ENCODE peak calls at places on chromosomes 12 and 14, in ten cellular contexts. U is vagina, W is spleen, J is endothelial cell of umbilical vein, M is K562, Z is HL-60, L is esophagus muscularis mucosa, X is sigmoid colon, E is HCT116, K is upper lobe of left lung. A is an unnamed sample.

GRCh38 chr12:112855375-112855774 is 51.4 kb upstream of the OAS1 start:
- DNase-seq in U (no peak), W (no peak), J (no peak), M (no peak), Z (no peak), L (no peak), X (no peak), E (peak), K (no peak), A (no peak)

GRCh38 chr14:50318031-50318626 is 6.0 kb downstream of the DMAC2L start:
- DNase-seq in U (no peak), W (no peak), J (peak), M (no peak), Z (no peak), L (no peak), X (no peak), E (peak), K (no peak), A (no peak)

GRCh38 chr12:3563966-3564365 is 73.0 kb downstream of the PRMT8 start:
- DNase-seq in U (no peak), W (no peak), J (no peak), M (no peak), Z (no peak), L (no peak), X (no peak), E (no peak), K (no peak), A (no peak)

GRCh38 chr12:19382111-19382526 is 57.2 kb upstream of the AEBP2 start:
- DNase-seq in U (no peak), W (peak), J (peak), M (no peak), Z (no peak), L (no peak), X (peak), E (no peak), K (no peak), A (no peak)

GRCh38 chr14:22472935-22473854 is 115.8 kb downstream of the DAD1 start:
- DNase-seq in U (no peak), W (no peak), J (peak), M (peak), Z (peak), L (no peak), X (no peak), E (peak), K (peak), A (no peak)

GRCh38 chr12:60616400-60616799 is 1020.6 kb downstream of the SLC16A7 start:
- DNase-seq in U (no peak), W (no peak), J (no peak), M (no peak), Z (no peak), L (no peak), X (peak), E (no peak), K (no peak), A (no peak)

GRCh38 chr14:69652942-69653680 is 41.7 kb downstream of the SUSD6 start:
- DNase-seq in U (no peak), W (peak), J (no peak), M (peak), Z (peak), L (no peak), X (no peak), E (no peak), K (peak), A (no peak)

GRCh38 chr12:77204055-77204454 is 138.7 kb upstream of the E2F7 start:
- DNase-seq in U (no peak), W (no peak), J (peak), M (no peak), Z (no peak), L (no peak), X (no peak), E (no peak), K (no peak), A (no peak)

GRCh38 chr12:124053855-124054254 is 80.8 kb downstream of the ZNF664 start:
- DNase-seq in U (no peak), W (no peak), J (peak), M (peak), Z (peak), L (no peak), X (peak), E (peak), K (peak), A (no peak)

GRCh38 chr12:123131291-123131831 is 19.5 kb downstream of the PITPNM2 start:
- DNase-seq in U (no peak), W (no peak), J (no peak), M (no peak), Z (no peak), L (no peak), X (no peak), E (no peak), K (no peak), A (no peak)

GRCh38 chr14:68762944-68763831 is 29.7 kb downstream of the ZFP36L1 start:
- DNase-seq in U (no peak), W (peak), J (peak), M (peak), Z (no peak), L (no peak), X (peak), E (no peak), K (no peak), A (no peak)

GRCh38 chr12:62537544-62537943 is 70.9 kb downstream of the MON2 start:
- DNase-seq in U (no peak), W (no peak), J (peak), M (no peak), Z (no peak), L (no peak), X (no peak), E (no peak), K (no peak), A (no peak)

GRCh38 chr12:124396544-124397398 is 101.9 kb downstream of the RFLNA start:
- DNase-seq in U (no peak), W (no peak), J (peak), M (peak), Z (no peak), L (no peak), X (peak), E (no peak), K (no peak), A (no peak)

GRCh38 chr14:31745741-31746140 is 184.5 kb downstream of the NUBPL start:
- DNase-seq in U (no peak), W (no peak), J (no peak), M (no peak), Z (no peak), L (no peak), X (no peak), E (no peak), K (no peak), A (no peak)

GRCh38 chr12:110689002-110689600 is at the start of gene HVCN1:
- DNase-seq in U (no peak), W (peak), J (no peak), M (peak), Z (peak), L (no peak), X (peak), E (no peak), K (peak), A (no peak)

GRCh38 chr14:50407089-50407813 is 10.6 kb upstream of the CDKL1 start:
- DNase-seq in U (no peak), W (no peak), J (no peak), M (no peak), Z (no peak), L (no peak), X (no peak), E (no peak), K (no peak), A (no peak)

GRCh38 chr14:49692191-49692757 is 646 bp upstream of the KLHDC1 start:
- DNase-seq in U (no peak), W (no peak), J (no peak), M (no peak), Z (no peak), L (no peak), X (no peak), E (no peak), K (no peak), A (no peak)

GRCh38 chr14:104429291-104429861 is 150.2 kb upstream of the C14orf180 start:
- DNase-seq in U (no peak), W (no peak), J (no peak), M (no peak), Z (no peak), L (peak), X (no peak), E (no peak), K (no peak), A (no peak)

GRCh38 chr12:49535921-49536525 is 2.8 kb upstream of the KCNH3 start:
- DNase-seq in U (no peak), W (no peak), J (no peak), M (no peak), Z (no peak), L (no peak), X (peak), E (no peak), K (no peak), A (no peak)

GRCh38 chr12:65528127-65528526 is 249.6 kb downstream of the MSRB3 start:
- DNase-seq in U (no peak), W (no peak), J (no peak), M (no peak), Z (no peak), L (no peak), X (no peak), E (no peak), K (no peak), A (no peak)

GRCh38 chr12:84136862-84137367 is 775.7 kb downstream of the SLC6A15 start:
- DNase-seq in U (no peak), W (no peak), J (no peak), M (no peak), Z (no peak), L (no peak), X (no peak), E (no peak), K (no peak), A (no peak)

GRCh38 chr12:109760031-109760929 is 46.7 kb downstream of the FAM222A start:
- DNase-seq in U (peak), W (peak), J (no peak), M (no peak), Z (peak), L (no peak), X (peak), E (no peak), K (peak), A (no peak)

GRCh38 chr12:94172973-94173372 is 24.6 kb downstream of the PLXNC1 start:
- DNase-seq in U (no peak), W (no peak), J (no peak), M (no peak), Z (peak), L (no peak), X (no peak), E (no peak), K (peak), A (no peak)

DNA sequence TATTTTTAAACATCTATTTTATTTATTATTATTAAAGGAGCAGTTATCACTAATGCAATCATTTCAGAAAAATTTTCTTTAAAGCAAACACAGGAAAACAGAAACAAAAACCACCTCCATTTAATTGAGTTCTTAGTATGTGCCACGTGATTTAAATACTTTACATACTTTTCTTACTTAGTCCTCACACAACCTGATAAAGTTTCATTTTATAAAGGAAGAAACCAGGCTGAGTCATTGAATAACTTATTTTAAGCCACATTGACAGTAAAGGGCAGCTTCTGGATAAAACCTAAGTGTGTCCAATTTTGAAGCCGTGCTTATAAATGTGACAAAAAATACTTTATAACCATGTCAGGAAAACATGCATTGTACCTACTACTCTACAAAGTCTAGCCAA is 57.1 kb upstream of the PCED1B start:
- DNase-seq in U (no peak), W (no peak), J (peak), M (no peak), Z (no peak), L (no peak), X (no peak), E (no peak), K (no peak), A (no peak)
- H3K27ac ChIP-seq in U (no peak), W (no peak), J (peak), M (no peak), Z (no peak), L (no peak), X (no peak), E (no peak), K (no peak), A (no peak)

DNA sequence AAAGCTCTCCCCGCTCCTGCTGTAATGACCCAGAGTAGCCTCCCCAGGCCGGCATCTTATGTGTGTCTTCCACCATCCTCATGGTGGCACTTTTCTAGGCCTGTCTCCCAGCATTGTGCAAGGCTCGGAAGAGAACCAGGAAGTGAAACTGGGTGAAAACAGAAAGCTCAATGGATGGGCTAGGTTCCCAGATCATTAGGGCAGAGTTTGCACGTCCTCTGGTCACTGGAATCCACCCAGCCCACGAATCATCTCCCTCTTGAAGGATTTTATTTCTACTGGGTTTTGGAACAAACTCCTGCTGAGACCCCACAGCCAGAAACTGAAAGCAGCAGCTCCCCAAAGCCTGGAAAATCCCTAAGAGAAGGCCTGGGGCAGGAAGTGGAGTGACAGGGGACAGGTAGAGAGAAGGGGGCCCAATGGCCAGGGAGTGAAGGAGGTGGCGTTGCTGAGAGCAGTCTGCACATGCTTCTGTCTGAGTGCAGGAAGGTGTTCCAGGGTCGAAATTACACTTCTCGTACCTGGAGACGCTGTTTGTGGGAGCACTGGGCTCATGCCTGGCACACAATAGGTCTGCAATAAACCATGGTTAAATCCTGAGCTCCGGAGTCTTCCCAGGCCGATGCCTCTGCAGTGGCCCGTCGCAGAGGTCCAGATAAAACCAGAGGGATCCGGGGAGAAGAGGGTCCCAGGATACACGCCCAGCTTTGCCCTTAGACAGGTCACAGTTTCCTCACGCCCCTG is 15.6 kb downstream of the ACVRL1 start:
- DNase-seq in U (no peak), W (no peak), J (peak), M (no peak), Z (peak), L (no peak), X (peak), E (no peak), K (peak), A (no peak)
- TF ChIP-seq POLR2AphosphoS5 in U (no peak), W (no peak), J (no peak), M (no peak), Z (no peak), L (peak), X (peak), E (no peak), K (peak), A (no peak)

GRCh38 chr12:68011206-68011881 is 22.1 kb downstream of the IFNG-AS1 start:
- DNase-seq in U (no peak), W (no peak), J (no peak), M (no peak), Z (no peak), L (no peak), X (no peak), E (no peak), K (no peak), A (no peak)
- H3K4me3 ChIP-seq in U (no peak), W (no peak), J (no peak), M (no peak), Z (no peak), L (no peak), X (no peak), E (no peak), K (no peak), A (no peak)

GRCh38 chr12:121789233-121789781 is 4.2 kb downstream of the RHOF start:
- DNase-seq in U (no peak), W (peak), J (no peak), M (no peak), Z (peak), L (no peak), X (no peak), E (no peak), K (no peak), A (no peak)
- H3K27ac ChIP-seq in U (peak), W (peak), J (no peak), M (no peak), Z (peak), L (peak), X (peak), E (peak), K (peak), A (peak)

DNA sequence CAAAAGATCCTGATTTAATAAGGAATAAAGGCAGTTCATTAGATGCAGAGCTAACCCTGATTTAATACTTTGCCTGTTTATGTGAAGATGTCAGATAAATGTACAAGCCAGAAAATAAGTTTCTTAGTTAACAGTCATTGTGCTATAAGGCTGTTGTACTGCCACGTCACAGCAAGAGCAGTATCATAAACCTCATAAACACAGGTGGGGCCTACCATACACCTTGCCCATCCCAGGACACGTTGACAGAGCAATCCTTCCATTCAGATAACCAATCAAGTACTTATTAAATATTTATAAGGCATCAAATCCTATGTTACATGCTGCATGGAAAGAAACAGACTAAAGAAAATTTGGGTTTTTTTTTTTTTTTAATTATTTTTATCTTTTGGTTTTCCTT is 36.5 kb downstream of the SINHCAF start:
- DNase-seq in U (no peak), W (no peak), J (no peak), M (no peak), Z (no peak), L (no peak), X (no peak), E (no peak), K (no peak), A (no peak)
- TF ChIP-seq POLR2AphosphoS5 in U (no peak), W (no peak), J (no peak), M (no peak), Z (no peak), L (no peak), X (no peak), E (no peak), K (no peak), A (no peak)

DNA sequence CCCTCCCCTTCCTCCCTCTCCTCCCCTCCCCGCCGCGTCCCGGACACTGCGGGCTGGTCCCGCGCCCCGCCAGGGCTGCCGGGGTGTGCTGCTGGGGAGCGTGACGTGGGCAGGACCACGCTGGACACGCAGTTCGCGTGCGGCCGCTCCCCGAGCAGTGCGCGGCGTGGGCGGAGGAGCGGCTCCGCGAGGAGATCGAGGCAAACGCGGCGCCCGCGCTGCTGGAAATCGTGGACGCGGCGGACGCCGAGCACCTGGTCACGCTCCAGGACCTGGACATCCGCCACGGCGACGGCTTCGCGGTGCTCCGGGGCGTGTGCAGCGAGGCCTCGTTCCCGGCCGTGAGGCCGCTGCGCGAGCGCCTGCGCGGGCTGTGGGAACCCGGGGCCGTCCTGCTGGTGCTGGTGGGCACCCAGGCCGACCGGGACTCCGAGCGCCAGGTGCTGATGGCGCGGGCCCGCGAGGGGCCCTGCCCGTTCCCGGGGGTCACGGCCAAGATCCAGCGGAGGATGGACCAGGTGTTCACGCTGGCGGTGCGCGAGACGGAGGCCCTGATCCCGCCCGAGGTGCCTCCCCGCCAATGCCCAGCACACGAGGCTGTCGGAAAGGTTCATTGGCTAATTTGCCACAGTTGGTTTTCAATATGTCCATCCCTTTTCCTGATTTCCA is 84.3 kb downstream of the TNFAIP2 start:
- DNase-seq in U (no peak), W (no peak), J (no peak), M (no peak), Z (no peak), L (no peak), X (peak), E (no peak), K (no peak), A (no peak)
- H3K4me3 ChIP-seq in U (peak), W (no peak), J (no peak), M (peak), Z (no peak), L (peak), X (peak), E (no peak), K (peak), A (no peak)

DNA sequence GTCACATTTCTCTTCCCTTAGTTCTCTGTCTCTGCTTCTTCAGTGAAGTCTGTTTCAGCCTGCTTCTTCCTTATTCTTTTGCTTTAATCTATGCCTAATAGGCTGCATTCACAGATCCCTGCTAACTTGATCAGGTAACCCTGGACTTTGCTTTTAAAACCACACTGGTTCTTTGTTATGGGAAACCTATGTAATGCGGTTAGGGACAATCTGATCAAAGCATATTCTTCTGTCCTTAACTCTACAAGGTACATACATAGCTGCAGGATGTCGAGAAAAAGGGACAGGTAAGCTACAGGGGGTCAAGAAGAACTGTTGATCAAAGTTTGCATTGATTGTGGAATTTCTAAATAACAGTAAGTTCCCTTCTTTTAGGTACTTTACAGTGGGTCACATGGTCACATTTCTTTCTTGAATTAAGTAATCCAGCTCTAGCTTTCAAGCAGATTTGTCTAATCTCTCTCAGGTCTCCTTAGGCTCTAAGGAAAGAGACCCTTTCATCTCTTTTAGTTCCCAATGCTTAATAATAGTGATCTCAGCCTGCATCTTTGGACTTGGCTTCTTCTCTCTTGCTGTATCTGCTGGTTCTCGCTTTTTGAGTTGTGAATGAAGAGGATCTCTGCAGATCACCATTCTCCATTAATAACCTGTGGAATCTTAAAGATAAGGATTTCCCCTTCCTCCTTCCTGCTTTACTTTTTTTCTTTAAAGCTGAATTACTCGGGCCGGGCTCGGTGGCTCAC is 3.8 kb downstream of the COPZ1 start:
- DNase-seq in U (no peak), W (no peak), J (no peak), M (no peak), Z (no peak), L (no peak), X (no peak), E (no peak), K (no peak), A (no peak)
- H3K27ac ChIP-seq in U (no peak), W (no peak), J (no peak), M (peak), Z (no peak), L (no peak), X (no peak), E (peak), K (peak), A (peak)

A was measured in Panc1.